ENCODE peak calls at places on chromosomes 13 and 19, in ten cellular contexts. L is GM23338, K is mammary epithelial cell, E is heart left ventricle, N is ovary, B is upper lobe of left lung, H is right lobe of liver, F is Panc1, U is cardiac muscle cell, V is Peyer's patch. A is an unnamed sample. For H3K36me3, the result is how much of the 10 kb centered on the place peaks cover.

GRCh38 chr19:29614046-29614445 is 8.0 kb downstream of the POP4 start:
- DNase-seq in N (no peak), U (no peak), F (no peak), K (no peak), V (no peak), E (no peak), H (no peak), L (no peak), B (peak), A (no peak)

GRCh38 chr19:3547301-3547731 is 8.3 kb downstream of the TEKTIP1 start:
- DNase-seq in F (no peak), N (peak), U (no peak), E (no peak), H (no peak), B (peak), L (no peak), K (no peak), V (no peak), A (no peak)

GRCh38 chr13:75685239-75685697 is 49.1 kb downstream of the LMO7 start:
- DNase-seq in H (no peak), B (no peak), E (no peak), K (peak), L (peak), F (no peak), U (peak), N (no peak), V (no peak), A (no peak)

GRCh38 chr19:3365447-3366103 is 808 bp upstream of the NFIC start:
- DNase-seq in U (peak), H (no peak), F (no peak), E (peak), B (peak), L (no peak), V (no peak), K (peak), N (peak), A (peak)

GRCh38 chr19:10226376-10227214 is 4.5 kb downstream of the S1PR2 start:
- DNase-seq in H (no peak), B (peak), N (peak), F (no peak), K (no peak), U (peak), V (no peak), E (peak), L (no peak), A (peak)

GRCh38 chr13:70723732-70724131 is 615.5 kb upstream of the KLHL1 start:
- DNase-seq in U (no peak), E (no peak), B (no peak), N (no peak), K (no peak), H (no peak), L (no peak), F (no peak), V (no peak), A (no peak)

GRCh38 chr13:30615851-30616311 is 1.8 kb upstream of the USPL1 start:
- DNase-seq in E (no peak), H (no peak), K (peak), F (no peak), B (no peak), U (peak), V (no peak), N (no peak), L (no peak), A (no peak)

GRCh38 chr13:114147803-114148520 is 15.5 kb upstream of the RASA3 start:
- DNase-seq in N (no peak), U (no peak), V (no peak), K (no peak), B (no peak), F (no peak), E (peak), L (no peak), H (no peak), A (no peak)

GRCh38 chr13:32471187-32471922 is 43.4 kb upstream of the N4BP2L1 start:
- DNase-seq in V (no peak), E (peak), F (no peak), N (peak), H (no peak), B (no peak), U (peak), L (no peak), K (no peak), A (no peak)

GRCh38 chr13:73365240-73365639 is 306.4 kb downstream of the KLF5 start:
- DNase-seq in E (no peak), F (no peak), H (no peak), B (no peak), N (no peak), U (no peak), L (no peak), V (no peak), K (no peak), A (no peak)

GRCh38 chr19:39507715-39508364 is 7.1 kb upstream of the SELENOV start:
- DNase-seq in N (no peak), F (no peak), K (no peak), L (no peak), U (no peak), V (no peak), E (no peak), H (no peak), B (no peak), A (no peak)

GRCh38 chr19:2812414-2813234 is 7.0 kb upstream of the ZNF554 start:
- DNase-seq in H (no peak), L (no peak), F (no peak), E (no peak), U (no peak), B (peak), V (no peak), N (no peak), K (no peak), A (no peak)

GRCh38 chr19:46670874-46671273 is 9.9 kb upstream of the DACT3 start:
- DNase-seq in U (no peak), N (no peak), H (no peak), K (no peak), E (no peak), L (no peak), V (no peak), B (no peak), F (no peak), A (no peak)

GRCh38 chr19:33471111-33471996 is 50.2 kb downstream of the PEPD start:
- DNase-seq in F (no peak), N (no peak), H (peak), K (no peak), L (no peak), U (no peak), E (no peak), B (no peak), V (no peak), A (no peak)

GRCh38 chr13:21683034-21683733 is 12.3 kb downstream of the FGF9 start:
- DNase-seq in N (no peak), F (no peak), L (no peak), U (no peak), B (no peak), V (no peak), H (no peak), K (peak), E (no peak), A (peak)

GRCh38 chr13:99617474-99618255 is 116.4 kb downstream of the TM9SF2 start:
- DNase-seq in V (no peak), U (peak), E (peak), L (peak), H (peak), K (no peak), N (peak), F (peak), B (no peak), A (peak)

GRCh38 chr13:46593403-46593802 is 40.4 kb downstream of the LRCH1 start:
- DNase-seq in U (no peak), B (peak), L (no peak), K (no peak), N (no peak), E (no peak), V (peak), H (no peak), F (no peak), A (no peak)

GRCh38 chr13:29758591-29759114 is 91.8 kb downstream of the UBL3 start:
- DNase-seq in U (peak), L (no peak), V (peak), B (no peak), F (no peak), E (peak), H (no peak), N (no peak), K (peak), A (peak)

GRCh38 chr19:3466630-3467029 is 13.7 kb downstream of the SMIM24 start:
- DNase-seq in N (no peak), U (no peak), K (no peak), V (no peak), B (no peak), H (no peak), F (no peak), E (no peak), L (no peak), A (no peak)

GRCh38 chr19:47306303-47306702 is 3.4 kb upstream of the C5AR1 start:
- DNase-seq in K (no peak), F (no peak), V (no peak), H (no peak), L (no peak), B (no peak), N (no peak), U (no peak), E (no peak), A (no peak)

GRCh38 chr19:17041994-17042393 is 15.4 kb upstream of the CPAMD8 start:
- DNase-seq in E (peak), K (no peak), N (peak), H (no peak), L (no peak), B (no peak), U (peak), F (no peak), V (no peak), A (peak)

GRCh38 chr13:60158321-60158801 is 5.4 kb downstream of the DIAPH3 start:
- DNase-seq in N (no peak), F (no peak), L (peak), B (no peak), K (no peak), E (no peak), H (no peak), V (no peak), U (no peak), A (no peak)

GRCh38 chr13:59861676-59862075 is 302.1 kb downstream of the DIAPH3 start:
- DNase-seq in H (no peak), V (no peak), E (no peak), B (no peak), L (no peak), N (no peak), K (no peak), U (peak), F (no peak), A (no peak)

GRCh38 chr19:47363758-47364529 is 14.8 kb downstream of the DHX34 start:
- DNase-seq in H (no peak), B (no peak), L (peak), K (peak), E (no peak), N (no peak), F (no peak), U (peak), V (no peak), A (no peak)

GRCh38 chr19:15452111-15453047 is 2.6 kb upstream of the WIZ start:
- DNase-seq in E (peak), L (peak), V (peak), F (no peak), U (peak), K (peak), B (peak), N (peak), H (peak), A (peak)

GRCh38 chr13:80586356-80586755 is 245.4 kb upstream of the SPRY2 start:
- DNase-seq in L (no peak), K (no peak), E (no peak), U (peak), N (no peak), V (no peak), F (no peak), B (no peak), H (no peak), A (no peak)

GRCh38 chr13:97502691-97503090 is 68.7 kb downstream of the RAP2A start:
- DNase-seq in F (no peak), U (peak), H (no peak), B (no peak), K (no peak), V (no peak), L (no peak), E (no peak), N (no peak), A (no peak)

GRCh38 chr13:75308222-75308621 is 173.7 kb downstream of the TBC1D4 start:
- DNase-seq in F (no peak), L (no peak), H (no peak), U (no peak), E (no peak), V (no peak), N (no peak), K (no peak), B (no peak), A (no peak)

GRCh38 chr13:112354330-112355273 is 21.6 kb upstream of the SPACA7 start:
- DNase-seq in E (no peak), N (no peak), B (peak), L (no peak), K (no peak), V (no peak), U (no peak), F (no peak), H (no peak), A (no peak)

GRCh38 chr19:55550321-55550650 is 4.9 kb upstream of the SBK3 start:
- DNase-seq in L (peak), U (no peak), K (no peak), N (no peak), F (no peak), H (no peak), E (no peak), B (no peak), V (no peak), A (no peak)

GRCh38 chr19:12788682-12789097 is 2.6 kb upstream of the JUNB start:
- DNase-seq in U (peak), B (peak), F (no peak), E (peak), H (peak), L (peak), N (peak), V (peak), K (peak), A (peak)

GRCh38 chr19:40607311-40607871 is 6.2 kb downstream of the LTBP4 start:
- DNase-seq in H (no peak), U (no peak), K (no peak), B (peak), L (peak), E (no peak), F (no peak), V (no peak), N (peak), A (no peak)

GRCh38 chr19:41386442-41386841 is 10.1 kb downstream of the TMEM91 start:
- DNase-seq in E (no peak), K (peak), L (no peak), N (peak), F (no peak), B (peak), V (no peak), H (no peak), U (peak), A (no peak)

DNA sequence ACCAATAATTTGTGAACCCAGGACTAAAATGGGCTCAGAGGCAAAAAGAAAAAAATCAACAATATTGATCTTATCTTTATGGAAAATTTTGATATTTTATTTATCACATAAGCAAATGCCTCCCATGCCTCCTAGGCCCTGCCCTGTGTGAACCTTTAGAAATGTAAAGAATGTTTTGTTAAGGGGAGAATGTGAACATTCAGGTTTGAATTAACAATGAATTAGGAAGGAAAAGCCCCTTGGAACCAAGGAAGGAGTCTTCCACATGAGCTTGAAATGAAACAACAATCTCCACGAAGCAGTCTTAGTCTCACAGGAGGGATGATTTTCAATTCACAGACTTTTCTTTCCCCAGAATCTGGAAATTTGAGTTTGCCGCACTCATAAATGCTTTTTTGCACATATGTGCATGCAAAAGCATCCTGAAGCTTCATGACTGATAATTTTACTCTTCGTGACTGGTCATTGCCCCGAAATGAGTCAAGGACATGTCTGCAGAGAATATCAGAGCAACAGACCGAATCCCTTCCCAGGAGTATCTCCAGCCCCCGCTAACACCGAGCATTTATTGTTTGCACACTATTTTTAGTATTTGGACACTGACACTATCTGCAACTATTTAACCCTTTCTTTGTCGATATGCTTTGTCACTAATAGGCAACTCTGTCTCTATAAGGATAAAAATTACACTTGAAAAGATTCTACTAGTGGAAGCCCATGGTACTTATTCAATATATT is 135.2 kb downstream of the DCT start:
- DNase-seq in U (no peak), N (no peak), L (peak), E (no peak), F (no peak), B (no peak), K (no peak), V (no peak), H (no peak), A (no peak)
- H3K27ac ChIP-seq in U (peak), N (peak), L (peak), E (peak), F (no peak), B (no peak), K (no peak), V (no peak), H (no peak), A (no peak)

GRCh38 chr13:27338816-27339215 is 68.2 kb downstream of the RASL11A start:
- DNase-seq in B (no peak), U (no peak), K (no peak), F (no peak), E (no peak), H (no peak), N (no peak), L (peak), V (no peak), A (no peak)
- TF ChIP-seq CTCF in B (no peak), U (no peak), K (no peak), F (no peak), E (no peak), H (no peak), N (no peak), L (peak), V (no peak), A (no peak)

DNA sequence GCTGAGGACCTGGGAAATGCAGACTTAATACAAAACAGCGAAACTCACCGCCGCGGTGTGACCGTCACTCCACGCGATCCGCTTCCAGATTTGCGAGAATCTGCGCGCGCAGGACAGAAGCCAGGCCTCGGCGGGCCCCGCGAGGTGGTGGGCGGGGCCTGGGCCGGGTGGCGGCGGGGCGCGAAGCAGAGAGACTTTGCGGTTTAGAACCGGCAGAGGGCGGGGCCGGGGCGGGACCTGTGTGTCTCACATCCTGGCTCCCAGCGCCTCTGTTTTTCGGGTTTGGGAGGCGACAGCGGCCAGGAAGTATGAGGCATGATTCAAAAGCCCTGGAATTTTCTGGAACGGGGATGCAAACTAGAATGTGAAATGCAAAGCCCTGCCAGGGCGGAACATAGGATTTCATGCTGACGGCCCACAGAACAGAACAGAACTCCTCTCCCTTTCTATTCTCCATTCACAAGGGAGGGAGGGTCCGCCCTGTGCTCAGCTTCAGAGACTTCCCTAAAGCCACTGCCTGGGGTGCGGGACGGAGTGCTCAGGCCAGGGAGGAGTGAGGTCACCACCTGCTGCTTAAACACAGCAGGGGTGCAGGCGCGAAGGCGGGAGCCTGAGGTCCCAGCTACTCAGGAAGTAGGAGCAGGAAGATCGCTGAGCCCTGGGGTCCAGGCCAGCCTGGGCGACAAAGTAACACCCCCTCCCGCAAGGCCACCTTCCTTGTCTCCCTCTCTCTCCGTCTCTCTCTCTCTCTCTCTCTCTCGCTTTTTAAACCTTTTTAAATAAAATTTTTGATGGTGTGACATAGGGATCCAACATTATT is 44.2 kb downstream of the ZNF611 start:
- DNase-seq in V (peak), F (peak), N (peak), B (peak), H (peak), E (peak), L (peak), U (peak), K (peak), A (peak)
- H3K36me3 ChIP-seq in V (under half), F (under half), N (under half), B (under half), H (under half), E (under half), L (under half), U (under half), K (under half), A (under half)

DNA sequence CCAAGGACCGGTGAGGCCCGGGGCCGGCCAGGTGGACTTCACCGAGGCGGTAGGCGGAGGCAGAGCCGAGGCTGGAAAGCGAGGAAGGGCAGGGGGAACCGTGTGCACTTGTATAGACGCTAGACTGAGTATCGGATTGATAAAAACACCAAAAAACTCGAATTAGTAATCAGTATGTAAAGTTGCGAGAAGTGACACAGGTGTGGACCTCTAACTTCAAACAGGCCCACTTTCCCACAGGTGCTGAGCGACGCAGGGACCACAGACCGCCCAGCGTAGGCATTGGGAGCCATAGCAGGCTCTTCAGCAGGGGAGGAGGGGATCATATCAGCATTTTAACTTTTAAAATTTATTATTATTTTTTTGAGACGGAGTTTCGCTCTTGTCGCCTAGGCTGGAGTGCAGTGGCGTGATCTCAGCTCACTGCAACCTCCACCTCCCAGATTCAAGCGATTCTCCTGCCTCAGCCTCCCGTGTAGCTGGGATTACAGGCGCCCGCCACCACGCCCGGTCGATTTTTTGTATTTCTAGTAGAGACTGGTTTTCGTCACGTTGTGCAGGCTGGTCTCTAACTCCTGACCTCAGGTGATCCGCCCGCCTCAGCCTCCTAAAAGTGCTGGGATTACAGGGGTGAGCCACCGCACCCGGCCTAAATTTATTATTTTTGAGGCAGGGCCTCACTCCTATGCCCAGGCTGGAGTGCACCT is 553 bp downstream of the VMAC start:
- DNase-seq in B (no peak), H (no peak), F (no peak), K (no peak), V (no peak), L (no peak), N (peak), U (no peak), E (no peak), A (no peak)
- H3K27ac ChIP-seq in B (peak), H (peak), F (peak), K (peak), V (peak), L (peak), N (no peak), U (peak), E (peak), A (peak)

DNA sequence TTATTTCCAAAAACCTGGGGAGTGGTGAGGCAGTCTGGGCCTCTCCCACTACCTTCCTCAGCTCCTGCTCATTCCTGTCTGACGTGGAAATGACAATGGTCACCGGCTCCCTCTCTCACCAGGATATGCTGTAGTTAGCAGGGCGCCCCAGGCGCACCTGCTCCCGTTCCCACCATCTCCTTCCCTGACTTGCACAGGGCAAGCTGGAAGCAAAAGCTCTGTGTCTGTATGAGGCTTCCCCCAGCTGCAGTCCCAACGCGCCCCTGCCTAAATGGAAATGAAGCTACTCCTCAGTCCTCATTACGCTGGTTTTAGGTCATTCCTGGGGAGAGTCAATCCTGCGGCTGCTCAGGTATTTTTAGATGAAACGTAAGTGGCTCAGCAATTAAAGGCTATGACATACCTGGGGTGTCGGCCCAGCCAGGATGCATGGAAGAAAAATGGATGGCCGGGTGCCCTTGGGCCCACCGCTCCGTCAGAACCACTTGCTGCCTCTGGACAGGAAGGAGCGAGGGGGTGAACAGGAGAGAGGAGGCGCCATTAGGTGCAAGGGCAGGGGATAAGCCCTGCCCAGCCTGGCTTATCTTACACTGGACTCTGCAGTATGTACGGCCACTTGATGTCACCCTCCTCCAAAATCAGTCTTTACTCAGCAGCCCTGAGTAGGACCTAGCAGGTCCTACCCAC is 32.4 kb downstream of the DHRS12 start:
- DNase-seq in E (no peak), V (no peak), K (no peak), U (no peak), F (no peak), B (no peak), H (no peak), N (no peak), L (no peak), A (no peak)
- TF ChIP-seq CTCF in E (no peak), V (no peak), K (no peak), U (no peak), F (no peak), B (no peak), H (no peak), N (no peak), L (no peak), A (no peak)